ENCODE peak calls at places on chromosomes 11 and 22, in six cellular contexts. N is iris pigment epithelial cell; U is AG08396; J is B cell; A is activated CD4-positive, alpha-beta T cell treated with anti-CD3 and anti-CD28 coated beads, Interleukin-2, amount 50 U/mL, for 24 hours; S is ELR. Y is an unnamed sample.

GRCh38 chr11:93570759-93571413 is 27.7 kb upstream of the SMCO4 start:
- DNase-seq in N (peak; percentile 74), U (peak; percentile 53), J (no peak), A (no peak), S (peak; percentile 49), Y (no peak)

GRCh38 chr11:12642040-12642439 is 32.2 kb upstream of the TEAD1 start:
- DNase-seq in N (peak; percentile 67), U (no peak), J (no peak), A (no peak), S (peak; percentile 32), Y (no peak)

GRCh38 chr11:109426442-109426841 is 4.5 kb downstream of the C11orf87 start:
- DNase-seq in N (peak; percentile 11), U (no peak), J (no peak), A (no peak), S (peak; percentile 52), Y (peak; percentile 4)

GRCh38 chr11:76512851-76513653 is 68.2 kb downstream of the EMSY start:
- DNase-seq in N (peak; percentile 60), U (no peak), J (no peak), A (no peak), S (peak; percentile 43), Y (no peak)

GRCh38 chr11:95739108-95739507 is 50.5 kb downstream of the FAM76B start:
- DNase-seq in N (no peak), U (no peak), J (no peak), A (no peak), S (no peak), Y (no peak)

GRCh38 chr11:8384199-8384821 is 120.6 kb upstream of the LMO1 start:
- DNase-seq in N (peak; percentile 10), U (no peak), J (peak; percentile 43), A (no peak), S (peak; percentile 66), Y (no peak)

GRCh38 chr22:46116491-46116958 is 33.8 kb upstream of the PPARA start:
- DNase-seq in N (peak; percentile 79), U (peak; percentile 91), J (peak; percentile 93), A (peak; percentile 75), S (peak; percentile 89), Y (peak; percentile 79)

GRCh38 chr22:26681395-26681821 is 24.0 kb downstream of the MIAT start:
- DNase-seq in N (peak; percentile 92), U (peak; percentile 46), J (no peak), A (no peak), S (peak; percentile 68), Y (no peak)

GRCh38 chr11:78030429-78031325 is 7.6 kb upstream of the KCTD14 start:
- DNase-seq in N (peak; percentile 35), U (peak; percentile 56), J (no peak), A (no peak), S (no peak), Y (peak; percentile 99)

GRCh38 chr11:12473366-12473765 is 96.0 kb downstream of the PARVA start:
- DNase-seq in N (no peak), U (no peak), J (no peak), A (no peak), S (no peak), Y (no peak)

GRCh38 chr22:39419911-39420310 is 20.3 kb downstream of the TAB1 start:
- DNase-seq in N (no peak), U (no peak), J (no peak), A (no peak), S (no peak), Y (no peak)

GRCh38 chr22:48744967-48745841 is 1082.5 kb downstream of the BRD1 start:
- DNase-seq in N (no peak), U (no peak), J (no peak), A (no peak), S (no peak), Y (no peak)

GRCh38 chr11:132186699-132187098 is 816.3 kb downstream of the NTM start:
- DNase-seq in N (no peak), U (no peak), J (no peak), A (no peak), S (peak; percentile 8), Y (no peak)

GRCh38 chr11:121385693-121386092 is 66.4 kb upstream of the SORL1 start:
- DNase-seq in N (no peak), U (no peak), J (no peak), A (no peak), S (no peak), Y (no peak)

GRCh38 chr22:46752911-46753310 is 9.5 kb upstream of the TBC1D22A start:
- DNase-seq in N (no peak), U (no peak), J (no peak), A (no peak), S (no peak), Y (no peak)

GRCh38 chr11:114164546-114164945 is 105.0 kb downstream of the ZBTB16 start:
- DNase-seq in N (no peak), U (no peak), J (no peak), A (no peak), S (no peak), Y (no peak)

GRCh38 chr22:44100411-44100810 is 76.3 kb downstream of the PARVB start:
- DNase-seq in N (no peak), U (no peak), J (no peak), A (no peak), S (no peak), Y (no peak)

GRCh38 chr11:126197277-126197939 is 14.0 kb downstream of the RPUSD4 start:
- DNase-seq in N (peak; percentile 60), U (no peak), J (no peak), A (no peak), S (peak; percentile 10), Y (no peak)

GRCh38 chr11:125952559-125952958 is 6.7 kb downstream of the VSIG10L2 start:
- DNase-seq in N (no peak), U (no peak), J (no peak), A (no peak), S (no peak), Y (no peak)

GRCh38 chr11:121881806-121882205 is 234.2 kb downstream of the BLID start:
- DNase-seq in N (peak; percentile 89), U (peak; percentile 39), J (no peak), A (no peak), S (peak; percentile 82), Y (no peak)

GRCh38 chr22:24457894-24458293 is 30.5 kb downstream of the ADORA2A start:
- DNase-seq in N (no peak), U (no peak), J (no peak), A (no peak), S (no peak), Y (no peak)

GRCh38 chr11:2374456-2375201 is 2.5 kb upstream of the CD81 start:
- DNase-seq in N (no peak), U (no peak), J (no peak), A (no peak), S (no peak), Y (no peak)

GRCh38 chr11:9760180-9760550 is 96.3 kb downstream of the SWAP70 start:
- DNase-seq in N (peak; percentile 93), U (peak; percentile 80), J (no peak), A (no peak), S (peak; percentile 67), Y (no peak)

GRCh38 chr11:82980292-82980691 is 78.8 kb downstream of the DDIAS start:
- DNase-seq in N (peak; percentile 94), U (peak; percentile 63), J (no peak), A (no peak), S (peak; percentile 94), Y (no peak)

GRCh38 chr22:45291061-45291930 is 6.5 kb downstream of the UPK3A start:
- DNase-seq in N (no peak), U (no peak), J (no peak), A (no peak), S (no peak), Y (no peak)

GRCh38 chr11:134411887-134412507 is at the start of gene B3GAT1:
- DNase-seq in N (no peak), U (no peak), J (no peak), A (no peak), S (no peak), Y (no peak)

GRCh38 chr11:89504270-89504669 is 13.1 kb upstream of the NOX4 start:
- DNase-seq in N (no peak), U (no peak), J (no peak), A (no peak), S (no peak), Y (no peak)

GRCh38 chr22:23302171-23303002 is 122.1 kb downstream of the BCR start:
- DNase-seq in N (peak; percentile 27), U (no peak), J (no peak), A (no peak), S (no peak), Y (no peak)

GRCh38 chr22:20653795-20654342 is 120.0 kb upstream of the SERPIND1 start:
- DNase-seq in N (no peak), U (no peak), J (no peak), A (no peak), S (no peak), Y (no peak)

GRCh38 chr22:49466926-49467590 is 360.6 kb downstream of the BRD1 start:
- DNase-seq in N (no peak), U (no peak), J (no peak), A (no peak), S (no peak), Y (no peak)

GRCh38 chr11:1348748-1349073 is 39.3 kb upstream of the TOLLIP start:
- DNase-seq in N (no peak), U (no peak), J (no peak), A (no peak), S (no peak), Y (no peak)

GRCh38 chr11:66902486-66903177 is 45.8 kb downstream of the LRFN4 start:
- DNase-seq in N (no peak), U (no peak), J (no peak), A (no peak), S (no peak), Y (no peak)

GRCh38 chr22:19717691-19718254 is 3.5 kb downstream of the SEPTIN5 start:
- DNase-seq in N (peak; percentile 57), U (peak; percentile 97), J (peak; percentile 92), A (peak; percentile 61), S (peak; percentile 69), Y (peak; percentile 52)

GRCh38 chr11:74984070-74984469 is 4.7 kb upstream of the NEU3 start:
- DNase-seq in N (no peak), U (no peak), J (no peak), A (no peak), S (no peak), Y (no peak)